ENCODE peak calls at places on chromosomes 4 and X, in nine cellular contexts. Y is AG04450; Q is EH; R is aorta; Z is WTC11; V is ELR; K is mesothelial cell of epicardium; D is stimulated activated effector memory CD8-positive, alpha-beta T cell treated with anti-CD3 and anti-CD28 coated beads, Interleukin-12 subunit alpha, Interleukin-12 subunit beta, amount 100 ng/mL, for 72 hours; A is RPMI7951. C is an unnamed sample.

GRCh38 chr4:78749258-78749971 is 26.7 kb upstream of the BMP2K start:
- DNase-seq in D (no peak), Z (no peak), A (no peak), Y (no peak), V (no peak), R (no peak), Q (no peak), K (no peak), C (peak)

GRCh38 chr4:155038459-155038858 is 170.0 kb upstream of the NPY2R start:
- DNase-seq in Q (no peak), Y (no peak), D (no peak), Z (no peak), A (no peak), K (no peak), R (no peak), V (no peak), C (no peak)

GRCh38 chr4:151553874-151554273 is 144.9 kb downstream of the FHIP1A start:
- DNase-seq in A (no peak), Q (no peak), K (no peak), Y (no peak), V (no peak), D (no peak), R (no peak), Z (no peak), C (no peak)

GRCh38 chr4:110020139-110020538 is 107.5 kb downstream of the EGF start:
- DNase-seq in Y (no peak), Q (peak), D (no peak), K (no peak), A (no peak), R (no peak), Z (peak), V (no peak), C (no peak)

GRCh38 chr4:9384126-9384525 is 21.2 kb downstream of the USP17L30 start:
- DNase-seq in Q (no peak), K (no peak), Y (no peak), A (no peak), D (no peak), Z (no peak), V (no peak), R (no peak), C (no peak)

GRCh38 chrX:153648358-153649177 is 1.6 kb downstream of the DUSP9 start:
- DNase-seq in Q (no peak), D (peak), K (peak), Z (no peak), A (no peak), V (no peak), Y (no peak), R (peak), C (no peak)

GRCh38 chrX:41481264-41482109 is 34.3 kb downstream of the NYX start:
- DNase-seq in Q (no peak), R (no peak), K (no peak), D (no peak), A (peak), V (peak), Y (no peak), Z (peak), C (peak)

GRCh38 chr4:140198942-140199341 is 45.0 kb upstream of the MAML3 start:
- DNase-seq in Z (no peak), Q (no peak), D (no peak), A (no peak), R (no peak), Y (no peak), V (no peak), K (no peak), C (no peak)

GRCh38 chr4:100462206-100462605 is 55.6 kb downstream of the EMCN start:
- DNase-seq in A (peak), R (no peak), V (peak), D (no peak), Q (peak), K (no peak), Y (no peak), Z (no peak), C (peak)

GRCh38 chrX:100674705-100675104 is 30.7 kb downstream of the SRPX2 start:
- DNase-seq in D (no peak), R (no peak), A (no peak), K (no peak), Y (no peak), V (no peak), Q (no peak), Z (no peak), C (no peak)

GRCh38 chr4:17619416-17620105 is 5.1 kb downstream of the MED28 start:
- DNase-seq in K (no peak), A (no peak), V (peak), Y (peak), D (no peak), Z (no peak), R (no peak), Q (peak), C (peak)

GRCh38 chrX:38375888-38376287 is 23.5 kb downstream of the OTC start:
- DNase-seq in V (peak), A (peak), D (no peak), Z (no peak), R (no peak), K (no peak), Y (no peak), Q (no peak), C (peak)

GRCh38 chrX:64176876-64177275 is 28.6 kb downstream of the AMER1 start:
- DNase-seq in Z (no peak), D (no peak), V (no peak), Q (no peak), Y (no peak), A (no peak), K (no peak), R (no peak), C (no peak)

GRCh38 chr4:6613676-6614651 is 26.5 kb upstream of the MRFAP1 start:
- DNase-seq in Q (no peak), A (no peak), Y (no peak), K (no peak), Z (no peak), D (no peak), V (no peak), R (peak), C (no peak)

GRCh38 chr4:74805601-74806000 is 11.3 kb upstream of the BTC start:
- DNase-seq in R (no peak), Z (no peak), Y (peak), Q (peak), A (peak), V (peak), K (no peak), D (no peak), C (peak)

GRCh38 chrX:20042221-20042620 is 51.4 kb upstream of the BCLAF3 start:
- DNase-seq in Q (peak), R (no peak), K (no peak), Y (no peak), A (no peak), Z (no peak), V (no peak), D (no peak), C (peak)

GRCh38 chr4:1866095-1866755 is 5.0 kb upstream of the NSD2 start:
- DNase-seq in Y (no peak), K (no peak), Z (no peak), Q (no peak), R (no peak), A (no peak), V (no peak), D (no peak), C (no peak)

GRCh38 chr4:68750555-68750954 is 65.2 kb upstream of the UGT2B10 start:
- DNase-seq in K (no peak), R (no peak), Z (no peak), A (no peak), Q (no peak), Y (no peak), D (no peak), V (no peak), C (no peak)

GRCh38 chrX:9144643-9145290 is 110.8 kb upstream of the FAM9B start:
- DNase-seq in Q (peak), A (peak), Z (no peak), D (no peak), R (no peak), Y (no peak), V (no peak), K (no peak), C (peak)

GRCh38 chr4:74632634-74633033 is 161.7 kb downstream of the BTC start:
- DNase-seq in D (no peak), A (peak), Q (peak), R (no peak), Z (no peak), Y (peak), V (peak), K (no peak), C (peak)

GRCh38 chr4:118765399-118765798 is 70.5 kb downstream of the SEC24D start:
- DNase-seq in V (peak), R (no peak), Q (peak), D (no peak), A (peak), Y (peak), K (no peak), Z (no peak), C (peak)

GRCh38 chr4:147821555-147821954 is 89.7 kb downstream of the ARHGAP10 start:
- DNase-seq in Y (no peak), V (no peak), Q (peak), K (no peak), D (no peak), R (no peak), Z (no peak), A (no peak), C (peak)

GRCh38 chrX:41045960-41046567 is 39.2 kb upstream of the USP9X start:
- DNase-seq in K (no peak), A (peak), Z (no peak), V (no peak), Q (no peak), Y (no peak), R (no peak), D (no peak), C (peak)

GRCh38 chr4:100348472-100348871 is 158.2 kb upstream of the DDIT4L start:
- DNase-seq in Q (peak), R (no peak), Z (no peak), V (peak), A (peak), K (no peak), Y (no peak), D (no peak), C (peak)

GRCh38 chrX:131841496-131842410 is 181.3 kb upstream of the STK26 start:
- DNase-seq in R (no peak), V (peak), D (peak), A (peak), Q (peak), Y (no peak), Z (peak), K (peak), C (peak)

GRCh38 chrX:107542500-107542899 is 85.8 kb upstream of the PRPS1 start:
- DNase-seq in Q (peak), Y (no peak), D (no peak), V (peak), R (no peak), A (peak), Z (peak), K (no peak), C (peak)

GRCh38 chr4:143642611-143643010 is 57.9 kb downstream of the FREM3 start:
- DNase-seq in A (no peak), R (no peak), D (no peak), Y (no peak), K (no peak), Z (no peak), V (no peak), Q (no peak), C (no peak)

GRCh38 chr4:56048621-56049427 is 100.1 kb downstream of the CEP135 start:
- DNase-seq in Z (peak), D (peak), K (peak), Q (peak), Y (no peak), A (peak), R (peak), V (peak), C (peak)

GRCh38 chrX:110786486-110786885 is 9.1 kb downstream of the CHRDL1 start:
- DNase-seq in K (no peak), Y (no peak), Q (peak), A (peak), R (no peak), D (no peak), V (peak), Z (no peak), C (no peak)

GRCh38 chrX:108304210-108304609 is 134.0 kb downstream of the COL4A6 start:
- DNase-seq in D (no peak), Q (no peak), R (no peak), Z (no peak), A (no peak), Y (no peak), V (peak), K (no peak), C (no peak)

GRCh38 chr4:150411527-150411926 is 170.4 kb upstream of the MAB21L2 start:
- DNase-seq in Z (no peak), R (no peak), Q (no peak), K (no peak), D (no peak), V (peak), A (no peak), Y (no peak), C (no peak)

GRCh38 chr4:4519296-4519898 is 22.5 kb downstream of the STX18 start:
- DNase-seq in V (peak), A (peak), D (no peak), K (no peak), R (no peak), Q (peak), Z (no peak), Y (no peak), C (peak)

GRCh38 chr4:143232277-143232676 is 47.6 kb downstream of the USP38 start:
- DNase-seq in Z (no peak), Q (no peak), Y (no peak), R (no peak), K (no peak), D (no peak), V (no peak), A (no peak), C (no peak)

GRCh38 chrX:66676413-66676812 is 37.5 kb upstream of the EDA2R start:
- DNase-seq in Z (no peak), K (no peak), D (no peak), V (peak), Y (no peak), R (no peak), Q (peak), A (peak), C (peak)

C was measured in GM23248.